ENCODE peak calls at places on chromosomes 2 and 18, in four cellular contexts. One of them, this sample, is unnamed. For H3K4me1 and H3K9me3, the result is how much of the 10 kb centered on the place peaks cover.

GRCh38 chr18:10164241-10165160 is 250.7 kb downstream of the VAPA start:
- DNase-seq in right lobe of liver: no peak
- DNase-seq in ovary: no peak
- DNase-seq in keratinocyte: no peak
- DNase-seq in this sample: no peak

GRCh38 chr2:70087703-70088507 is 628 bp downstream of the PCBP1 start:
- DNase-seq in right lobe of liver: peak
- DNase-seq in ovary: peak
- DNase-seq in keratinocyte: peak
- DNase-seq in this sample: peak

GRCh38 chr2:9737053-9737875 is 106.0 kb upstream of the TAF1B start:
- DNase-seq in right lobe of liver: no peak
- DNase-seq in ovary: no peak
- DNase-seq in keratinocyte: no peak
- DNase-seq in this sample: no peak

GRCh38 chr2:7868836-7869235 is 813.0 kb upstream of the ID2 start:
- DNase-seq in right lobe of liver: no peak
- DNase-seq in ovary: no peak
- DNase-seq in keratinocyte: no peak
- DNase-seq in this sample: no peak

GRCh38 chr2:31324000-31324633 is 90.2 kb downstream of the EHD3 start:
- DNase-seq in right lobe of liver: no peak
- DNase-seq in ovary: no peak
- DNase-seq in keratinocyte: no peak
- DNase-seq in this sample: no peak

GRCh38 chr2:102185347-102185746 is 1.5 kb upstream of the IL1RL2 start:
- DNase-seq in right lobe of liver: no peak
- DNase-seq in ovary: no peak
- DNase-seq in keratinocyte: no peak
- DNase-seq in this sample: no peak

GRCh38 chr2:1415501-1415900 is 2.2 kb downstream of the TPO start:
- DNase-seq in right lobe of liver: no peak
- DNase-seq in ovary: no peak
- DNase-seq in keratinocyte: no peak
- DNase-seq in this sample: no peak

GRCh38 chr2:67503066-67503795 is 106.1 kb downstream of the ETAA1 start:
- DNase-seq in right lobe of liver: no peak
- DNase-seq in ovary: peak
- DNase-seq in keratinocyte: no peak
- DNase-seq in this sample: no peak

GRCh38 chr18:55159027-55159426 is 199.8 kb upstream of the CCDC68 start:
- DNase-seq in right lobe of liver: no peak
- DNase-seq in ovary: no peak
- DNase-seq in keratinocyte: no peak
- DNase-seq in this sample: no peak

GRCh38 chr2:242012956-242013764 is 143.6 kb downstream of the RTP5 start:
- DNase-seq in right lobe of liver: no peak
- DNase-seq in ovary: no peak
- DNase-seq in keratinocyte: no peak
- DNase-seq in this sample: peak

GRCh38 chr2:101717041-101717817 is 19.7 kb downstream of the MAP4K4 start:
- DNase-seq in right lobe of liver: no peak
- DNase-seq in ovary: no peak
- DNase-seq in keratinocyte: no peak
- DNase-seq in this sample: no peak

DNA sequence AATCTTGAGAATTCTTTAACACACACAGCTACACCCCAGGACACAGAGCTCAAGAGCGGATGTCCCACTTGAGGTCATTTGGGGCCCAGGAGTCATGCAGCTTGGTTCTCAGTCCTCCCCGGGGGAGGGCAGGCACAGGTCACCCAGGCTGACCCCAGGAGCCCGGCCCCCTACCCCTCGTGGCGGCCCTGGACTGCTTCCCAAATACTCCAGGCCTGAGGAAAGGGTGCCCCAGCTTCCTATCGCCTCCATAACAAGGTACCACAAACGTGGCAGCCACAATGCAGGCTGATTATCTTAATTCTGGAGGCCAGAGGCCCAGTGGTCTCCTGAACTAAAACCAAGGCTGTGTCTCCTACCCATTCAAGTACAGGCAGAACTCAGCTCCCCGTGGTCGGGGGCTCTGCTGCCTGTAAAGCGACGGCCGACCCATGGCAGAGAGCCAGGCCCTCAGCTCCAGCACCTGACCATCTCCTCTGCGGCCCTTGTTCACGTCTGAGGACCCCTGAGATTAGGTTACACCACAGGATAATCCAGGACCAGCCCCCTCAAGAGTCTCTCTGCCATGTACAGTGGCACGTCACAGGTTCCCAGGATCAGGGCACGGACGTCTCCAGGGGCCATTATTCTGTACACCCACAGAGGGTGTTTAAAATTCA is 10.5 kb downstream of the SLC66A2 start:
- DNase-seq in right lobe of liver: no peak
- DNase-seq in ovary: peak
- DNase-seq in keratinocyte: no peak
- DNase-seq in this sample: peak
- H3K4me1 ChIP-seq in right lobe of liver: under half
- H3K4me1 ChIP-seq in ovary: under half
- H3K4me1 ChIP-seq in keratinocyte: under half
- H3K4me1 ChIP-seq in this sample: under half

GRCh38 chr2:236661762-236662110 is 92.1 kb downstream of the ACKR3 start:
- DNase-seq in right lobe of liver: no peak
- DNase-seq in ovary: no peak
- DNase-seq in keratinocyte: no peak
- DNase-seq in this sample: no peak

GRCh38 chr2:236662231-236663160 is 92.9 kb downstream of the ACKR3 start:
- DNase-seq in right lobe of liver: no peak
- DNase-seq in ovary: no peak
- DNase-seq in keratinocyte: no peak
- DNase-seq in this sample: no peak

GRCh38 chr2:236658974-236659757 is 89.5 kb downstream of the ACKR3 start:
- DNase-seq in right lobe of liver: no peak
- DNase-seq in ovary: no peak
- DNase-seq in keratinocyte: no peak
- DNase-seq in this sample: no peak

GRCh38 chr2:236659758-236660150 is 90.1 kb downstream of the ACKR3 start:
- DNase-seq in right lobe of liver: no peak
- DNase-seq in ovary: no peak
- DNase-seq in keratinocyte: no peak
- DNase-seq in this sample: no peak

GRCh38 chr2:236661064-236661761 is 91.6 kb downstream of the ACKR3 start:
- DNase-seq in right lobe of liver: no peak
- DNase-seq in ovary: no peak
- DNase-seq in keratinocyte: no peak
- DNase-seq in this sample: no peak
- H3K27ac ChIP-seq in right lobe of liver: no peak
- H3K27ac ChIP-seq in ovary: no peak
- H3K27ac ChIP-seq in keratinocyte: no peak
- H3K27ac ChIP-seq in this sample: no peak

DNA sequence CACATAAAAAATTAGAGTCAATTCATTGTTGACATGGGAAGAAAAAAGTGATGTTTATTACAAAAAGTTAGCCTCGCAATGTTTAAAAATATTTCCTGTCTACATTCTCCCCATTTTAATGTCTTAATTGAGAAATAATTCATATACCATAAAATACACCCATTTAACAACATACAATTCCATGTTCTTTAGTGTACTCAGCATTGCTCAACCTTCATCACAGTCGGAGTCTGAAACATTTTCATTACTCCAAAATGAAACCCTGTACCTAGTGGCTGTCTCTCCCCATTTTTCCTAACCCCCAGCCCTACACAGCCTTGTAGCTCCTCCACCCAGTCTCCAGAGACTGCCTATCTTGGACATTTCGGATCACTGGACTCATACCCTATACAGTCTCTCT is 103.9 kb upstream of the CBLN2 start:
- DNase-seq in right lobe of liver: no peak
- DNase-seq in ovary: no peak
- DNase-seq in keratinocyte: no peak
- DNase-seq in this sample: no peak
- H3K9me3 ChIP-seq in right lobe of liver: under half
- H3K9me3 ChIP-seq in ovary: under half
- H3K9me3 ChIP-seq in keratinocyte: under half
- H3K9me3 ChIP-seq in this sample: under half

DNA sequence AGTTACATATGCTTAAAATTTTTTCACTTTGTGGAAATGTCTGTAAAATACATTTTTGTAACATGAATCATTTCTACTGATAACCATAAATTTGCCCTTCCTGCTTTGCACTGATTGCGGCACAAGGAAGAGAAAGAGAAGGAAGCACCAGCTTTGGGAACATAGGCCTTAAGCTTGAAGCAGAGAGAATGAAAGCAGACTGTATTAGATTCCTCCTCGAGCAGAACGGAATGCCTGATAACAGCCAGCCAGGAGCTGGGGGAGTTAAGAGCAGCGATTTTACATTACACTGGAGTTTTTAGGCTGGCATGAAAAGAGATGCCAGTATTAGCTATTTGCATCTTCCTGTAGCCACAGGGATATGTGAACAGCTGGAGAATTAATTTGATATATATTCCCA is 33.5 kb downstream of the CRIM1 start:
- DNase-seq in right lobe of liver: no peak
- DNase-seq in ovary: no peak
- DNase-seq in keratinocyte: no peak
- DNase-seq in this sample: no peak
- H3K4me1 ChIP-seq in right lobe of liver: under half
- H3K4me1 ChIP-seq in ovary: under half
- H3K4me1 ChIP-seq in keratinocyte: under half
- H3K4me1 ChIP-seq in this sample: under half